ENCODE peak calls at places on chromosomes 12 and 14, in nine cellular contexts. Y, Z, F, L, V, D, A, I and M are unnamed samples.

GRCh38 chr14:104392396-104393198 is 187.0 kb upstream of the C14orf180 start:
- DNase-seq in Y (peak; percentile 31), I (peak; percentile 57), D (no peak), V (no peak), F (no peak), A (no peak), Z (no peak), L (no peak), M (no peak)

GRCh38 chr12:4422985-4423384 is 22.6 kb downstream of the FGF6 start:
- DNase-seq in D (no peak), Z (no peak), A (no peak), Y (no peak), L (no peak), F (no peak), I (no peak), V (no peak), M (no peak)

GRCh38 chr14:88384653-88385205 is 728 bp upstream of the SPATA7 start:
- DNase-seq in V (no peak), D (no peak), Z (no peak), I (no peak), L (no peak), Y (peak; percentile 4), A (no peak), F (no peak), M (no peak)

GRCh38 chr14:71384007-71384605 is 476.8 kb downstream of the PCNX1 start:
- DNase-seq in F (no peak), L (no peak), Z (no peak), V (no peak), I (no peak), A (peak; percentile 30), D (no peak), Y (no peak), M (no peak)

GRCh38 chr12:996881-997280 is 5.9 kb downstream of the ERC1 start:
- DNase-seq in L (no peak), I (no peak), V (no peak), D (no peak), Z (no peak), F (no peak), A (no peak), Y (no peak), M (no peak)

GRCh38 chr14:45222485-45223262 is 30.3 kb downstream of the MIS18BP1 start:
- DNase-seq in V (no peak), Y (no peak), I (no peak), Z (no peak), D (no peak), A (no peak), L (no peak), F (no peak), M (no peak)

GRCh38 chr14:103839569-103839968 is 7.8 kb downstream of the PPP1R13B start:
- DNase-seq in F (no peak), I (no peak), D (no peak), L (no peak), Z (no peak), A (no peak), Y (no peak), V (no peak), M (no peak)

GRCh38 chr12:22034709-22035506 is 11.1 kb upstream of the CMAS start:
- DNase-seq in L (no peak), I (no peak), Y (no peak), A (no peak), V (no peak), F (no peak), D (no peak), Z (no peak), M (no peak)

GRCh38 chr12:131098178-131098981 is 144.7 kb downstream of the ADGRD1 start:
- DNase-seq in Y (no peak), V (peak; percentile 3), F (no peak), L (peak; percentile 7), Z (no peak), I (peak; percentile 48), D (peak; percentile 1), A (no peak), M (no peak)

GRCh38 chr12:1929985-1930815 is 11.7 kb upstream of the CACNA2D4 start:
- DNase-seq in L (no peak), Y (peak; percentile 16), I (peak; percentile 29), A (no peak), V (peak; percentile 10), F (no peak), D (no peak), Z (no peak), M (no peak)

GRCh38 chr14:75781096-75781495 is 120.0 kb downstream of the TTLL5 start:
- DNase-seq in V (no peak), L (no peak), A (no peak), I (no peak), F (no peak), Y (no peak), D (no peak), Z (no peak), M (no peak)

GRCh38 chr12:4438834-4439596 is 6.6 kb downstream of the FGF6 start:
- DNase-seq in I (no peak), Z (no peak), F (no peak), Y (no peak), L (no peak), A (no peak), D (no peak), V (no peak), M (no peak)

GRCh38 chr12:94174576-94174975 is 26.2 kb downstream of the PLXNC1 start:
- DNase-seq in D (no peak), L (no peak), Z (no peak), F (no peak), Y (no peak), I (no peak), A (no peak), V (no peak), M (no peak)

GRCh38 chr12:95624544-95624943 is 73.3 kb upstream of the USP44 start:
- DNase-seq in A (no peak), I (no peak), V (no peak), L (no peak), D (no peak), F (no peak), Y (no peak), Z (peak; percentile 92), M (peak; percentile 28)

GRCh38 chr12:44848771-44849085 is 27.4 kb downstream of the NELL2 start:
- DNase-seq in V (no peak), F (no peak), A (no peak), Z (no peak), L (no peak), I (no peak), Y (no peak), D (no peak), M (no peak)

GRCh38 chr14:90091393-90091792 is 29.6 kb downstream of the KCNK13 start:
- DNase-seq in I (no peak), F (no peak), Z (peak; percentile 90), L (no peak), A (no peak), Y (peak; percentile 50), V (no peak), D (no peak), M (no peak)

GRCh38 chr12:65526311-65526710 is 247.8 kb downstream of the MSRB3 start:
- DNase-seq in Y (no peak), Z (no peak), I (no peak), L (no peak), V (no peak), D (no peak), F (no peak), A (no peak), M (no peak)

GRCh38 chr12:57606821-57607220 is 2.2 kb downstream of the DTX3 start:
- DNase-seq in Z (no peak), Y (no peak), V (no peak), F (no peak), L (no peak), D (no peak), A (no peak), I (no peak), M (no peak)

DNA sequence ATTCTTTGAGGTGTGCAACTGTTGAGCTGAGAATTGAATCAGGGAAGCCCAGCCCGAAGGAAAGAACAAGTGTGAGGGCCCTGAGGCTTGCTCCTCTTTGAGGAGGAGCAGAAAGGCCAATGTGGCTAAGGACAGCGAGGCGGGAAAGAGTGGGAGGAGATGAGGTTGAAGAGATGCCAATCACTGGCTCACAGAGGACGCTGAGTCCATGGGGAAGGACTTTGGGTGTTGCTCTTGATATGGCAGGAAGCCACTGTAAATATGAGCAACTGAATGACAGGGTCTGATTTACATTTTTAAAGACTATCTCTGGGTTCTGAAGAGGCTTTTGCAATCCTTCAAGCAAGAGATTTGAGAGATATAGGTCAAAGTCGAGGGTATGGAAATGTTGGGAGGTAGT is 3.3 kb upstream of the APPL2 start:
- DNase-seq in Z (no peak), L (no peak), A (no peak), Y (no peak), F (no peak), D (no peak), V (no peak), I (no peak), M (no peak)
- TF ChIP-seq CTCF in Z (no peak), L (no peak), A (no peak), Y (no peak), F (no peak), D (no peak), V (no peak), I (no peak), M (no peak)

GRCh38 chr14:54642950-54643695 is 76.2 kb downstream of the SAMD4A start:
- DNase-seq in V (no peak), D (no peak), Z (no peak), Y (no peak), I (no peak), L (no peak), A (no peak), F (no peak), M (no peak)
- TF ChIP-seq CTCF in V (no peak), D (peak; percentile 15), Z (peak; percentile 44), Y (peak; percentile 43), I (peak; percentile 26), L (no peak), A (no peak), F (peak; percentile 48), M (no peak)

GRCh38 chr12:110888256-110888991 is 32.0 kb downstream of the MYL2 start:
- DNase-seq in I (no peak), D (no peak), Z (no peak), A (no peak), Y (no peak), L (no peak), V (no peak), F (no peak), M (no peak)
- TF ChIP-seq CTCF in I (no peak), D (no peak), Z (no peak), A (no peak), Y (no peak), L (no peak), V (no peak), F (peak; percentile 10), M (no peak)

DNA sequence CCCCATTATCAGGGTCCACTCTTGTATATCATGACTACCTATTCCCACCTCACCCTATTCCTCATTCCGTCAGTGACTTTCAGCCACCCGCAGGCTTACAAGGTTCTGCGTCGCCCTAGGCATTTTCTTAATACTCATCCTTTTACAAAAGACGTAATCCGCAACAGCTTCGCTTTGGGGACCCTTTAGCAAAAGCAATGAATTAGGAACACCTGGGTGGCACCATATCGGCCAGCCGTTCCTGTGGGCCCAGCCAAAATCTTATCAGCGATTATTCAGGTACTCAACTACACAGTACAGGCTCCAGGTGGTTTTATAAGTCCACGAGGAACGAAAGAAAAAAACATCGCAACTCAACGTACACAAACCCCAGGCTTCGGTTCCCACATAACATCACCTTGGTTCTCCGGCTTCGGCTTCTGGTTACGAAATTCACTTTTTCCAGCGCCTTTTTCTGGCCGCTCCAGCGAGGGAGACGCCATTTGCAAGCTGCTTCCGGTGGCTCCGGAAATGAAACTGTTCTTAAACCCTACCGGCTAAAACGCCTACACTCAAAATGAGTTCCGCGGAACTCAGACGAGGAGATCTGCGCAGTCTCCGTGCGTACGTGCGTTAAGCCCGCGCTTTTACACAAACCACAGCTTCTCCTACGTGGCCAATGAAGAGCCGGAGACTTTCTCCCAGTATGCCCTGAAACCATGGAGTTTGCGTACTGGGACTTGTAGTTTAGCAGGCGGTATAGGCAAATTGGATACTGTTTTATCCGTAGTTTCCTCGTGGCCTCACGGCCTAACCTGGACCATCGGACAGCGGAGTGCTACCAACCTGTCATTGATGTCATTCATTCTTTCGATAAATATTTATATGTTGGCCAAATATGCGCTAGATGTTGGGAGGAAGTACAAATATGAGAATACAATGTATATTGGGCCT is at the start of gene KRR1:
- DNase-seq in Z (peak; percentile 96), L (peak; percentile 74), A (peak; percentile 84), Y (peak; percentile 71), I (peak; percentile 93), V (peak; percentile 91), F (peak; percentile 93), D (peak; percentile 92), M (peak; percentile 90)
- TF ChIP-seq CTCF in Z (no peak), L (no peak), A (no peak), Y (no peak), I (no peak), V (peak; percentile 9), F (peak; percentile 63), D (no peak), M (no peak)